ENCODE peak calls at places on chromosomes 2 and 18, in five cellular contexts. B, O, R, Z and U are unnamed samples.

GRCh38 chr2:3610415-3610814 is 15.5 kb downstream of the COLEC11 start:
- DNase-seq in B (no peak), R (no peak), Z (no peak), O (no peak), U (no peak)

GRCh38 chr18:23204589-23205235 is 69.4 kb downstream of the CABLES1 start:
- DNase-seq in O (no peak), Z (no peak), B (no peak), R (no peak), U (no peak)

GRCh38 chr2:32553829-32554432 is 73.9 kb upstream of the TTC27 start:
- DNase-seq in R (no peak), Z (no peak), O (no peak), B (peak), U (peak)

GRCh38 chr18:10965104-10965503 is 184.3 kb downstream of the PIEZO2 start:
- DNase-seq in B (no peak), Z (no peak), R (no peak), O (no peak), U (no peak)

GRCh38 chr2:30721241-30721640 is 86.0 kb downstream of the CAPN13 start:
- DNase-seq in B (no peak), O (no peak), Z (no peak), R (no peak), U (no peak)

GRCh38 chr2:235709969-235710879 is 216.4 kb downstream of the AGAP1 start:
- DNase-seq in B (no peak), Z (no peak), R (no peak), O (no peak), U (no peak)

GRCh38 chr2:212548459-212548815 is 9.8 kb upstream of the ERBB4 start:
- DNase-seq in R (no peak), O (no peak), Z (peak), B (no peak), U (no peak)

GRCh38 chr18:72140007-72140406 is 404.1 kb downstream of the CBLN2 start:
- DNase-seq in O (no peak), R (no peak), Z (no peak), B (no peak), U (no peak)

GRCh38 chr2:133241231-133241575 is 327.1 kb downstream of the NCKAP5 start:
- DNase-seq in Z (no peak), O (no peak), B (no peak), R (no peak), U (no peak)

GRCh38 chr2:134104754-134105153 is 149.1 kb upstream of the MGAT5 start:
- DNase-seq in O (no peak), B (no peak), Z (no peak), R (no peak), U (no peak)

GRCh38 chr18:57353137-57353939 is 981 bp downstream of the ST8SIA3 start:
- DNase-seq in O (no peak), R (no peak), Z (peak), B (no peak), U (no peak)

GRCh38 chr2:229445501-229446294 is 174.6 kb upstream of the PID1 start:
- DNase-seq in Z (peak), R (no peak), O (no peak), B (no peak), U (no peak)

GRCh38 chr2:119158563-119159347 is at the start of gene C1QL2:
- DNase-seq in R (no peak), Z (no peak), B (no peak), O (no peak), U (peak)

GRCh38 chr18:7982216-7982615 is 415.1 kb downstream of the PTPRM start:
- DNase-seq in O (no peak), Z (no peak), R (no peak), B (no peak), U (no peak)

GRCh38 chr2:86314125-86314524 is 23.3 kb downstream of the REEP1 start:
- DNase-seq in Z (no peak), B (no peak), R (no peak), O (no peak), U (no peak)

GRCh38 chr2:23900133-23900926 is 26.6 kb downstream of the ATAD2B start:
- DNase-seq in O (no peak), B (peak), R (no peak), Z (no peak), U (peak)

GRCh38 chr2:47079515-47080412 is 75.3 kb downstream of the STPG4 start:
- DNase-seq in O (no peak), Z (peak), R (no peak), B (no peak), U (no peak)

GRCh38 chr18:73741946-73742345 is 405.7 kb downstream of the FBXO15 start:
- DNase-seq in B (no peak), Z (no peak), R (no peak), O (no peak), U (no peak)

GRCh38 chr2:96806468-96807126 is 9.5 kb upstream of the CNNM3 start:
- DNase-seq in B (no peak), O (no peak), Z (peak), R (no peak), U (no peak)

GRCh38 chr2:145421841-145422240 is 901.9 kb upstream of the ZEB2 start:
- DNase-seq in O (no peak), Z (no peak), R (no peak), B (no peak), U (no peak)

GRCh38 chr2:128036748-128037607 is 9.1 kb upstream of the SAP130 start:
- DNase-seq in Z (no peak), O (no peak), B (no peak), R (no peak), U (no peak)

GRCh38 chr18:62881509-62882016 is 166.2 kb downstream of the PHLPP1 start:
- DNase-seq in Z (peak), R (no peak), B (peak), O (no peak), U (peak)

GRCh38 chr2:169828141-169828811 is 1.0 kb downstream of the UBR3 start:
- DNase-seq in R (peak), Z (peak), B (peak), O (no peak), U (peak)
- TF ChIP-seq POLR2A in R (no peak), Z (no peak), B (no peak), O (no peak), U (peak)

DNA sequence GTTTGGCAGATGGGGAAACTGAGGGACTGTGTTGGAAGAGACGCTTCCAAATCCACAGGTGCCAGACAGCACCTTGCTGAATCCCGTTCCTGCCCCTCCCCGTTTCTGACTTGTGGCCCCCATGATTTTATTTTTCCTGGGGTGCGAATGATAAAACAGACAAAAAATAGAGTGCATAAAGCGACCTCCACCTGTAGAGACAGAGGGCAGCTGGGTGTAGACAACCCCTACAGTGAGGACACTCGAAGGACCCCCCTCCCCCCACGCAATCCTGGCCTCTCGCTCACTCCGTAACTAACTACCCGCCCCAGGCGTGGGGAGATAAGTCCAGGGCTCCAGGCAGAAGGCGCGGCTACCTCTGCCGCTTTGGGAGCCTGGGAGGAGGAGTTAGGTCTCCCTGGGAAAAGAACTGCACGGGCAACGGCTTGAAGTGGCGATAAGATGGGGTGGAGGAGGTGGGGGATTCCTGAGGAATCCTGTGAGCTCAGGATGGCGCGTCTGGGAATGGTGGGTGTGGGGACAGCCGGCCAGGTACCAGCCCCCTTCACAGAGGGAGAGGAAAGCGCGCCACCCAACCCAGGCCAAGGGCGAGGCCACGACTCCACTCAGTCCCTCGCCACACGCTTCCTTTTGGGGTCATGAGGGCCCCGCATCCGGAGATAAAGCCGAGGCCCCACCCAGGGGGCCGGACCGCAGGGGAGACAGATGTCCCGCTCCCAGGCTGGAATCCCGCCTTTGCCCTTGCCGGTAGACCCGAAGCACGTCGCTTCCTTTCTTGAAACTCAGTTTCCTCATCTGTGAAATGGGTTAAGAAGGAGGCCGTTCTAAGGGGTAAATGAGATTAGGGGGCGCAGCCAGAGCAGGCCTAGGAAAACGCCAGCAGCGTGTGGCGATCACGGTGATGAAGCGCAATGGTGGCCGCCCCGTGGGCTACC is 1.9 kb upstream of the CTDSP1 start:
- DNase-seq in O (peak), R (peak), B (peak), Z (peak), U (peak)
- TF ChIP-seq POLR2A in O (peak), R (no peak), B (no peak), Z (peak), U (peak)

DNA sequence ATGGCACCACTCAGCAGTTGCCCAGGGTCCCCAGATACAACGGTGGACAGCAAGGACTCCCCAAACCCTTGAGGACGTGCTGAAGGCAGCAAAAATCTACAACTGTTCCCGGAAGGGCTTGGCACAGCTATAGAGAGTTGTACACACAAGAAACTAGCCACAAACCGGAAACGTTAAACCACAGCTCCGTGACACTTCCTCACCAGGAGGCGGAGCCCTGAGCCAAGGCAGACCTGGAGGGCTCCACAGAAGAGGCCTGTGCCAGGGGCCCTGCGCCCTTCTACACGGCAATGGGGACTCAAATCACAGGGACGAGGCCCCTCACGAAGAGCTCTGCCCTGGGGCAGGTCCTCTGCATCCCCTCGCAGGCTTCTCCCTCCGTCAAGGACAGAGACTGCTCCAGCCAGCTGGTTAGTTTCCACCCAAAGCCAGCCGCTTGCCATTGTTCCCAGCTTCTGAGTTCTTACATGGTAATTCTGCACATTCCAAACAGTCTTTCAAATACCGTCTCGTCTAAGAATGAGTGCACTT is 133.3 kb downstream of the HDAC4 start:
- DNase-seq in Z (peak), R (peak), O (peak), B (peak), U (peak)
- TF ChIP-seq POLR2A in Z (no peak), R (no peak), O (peak), B (no peak), U (peak)

DNA sequence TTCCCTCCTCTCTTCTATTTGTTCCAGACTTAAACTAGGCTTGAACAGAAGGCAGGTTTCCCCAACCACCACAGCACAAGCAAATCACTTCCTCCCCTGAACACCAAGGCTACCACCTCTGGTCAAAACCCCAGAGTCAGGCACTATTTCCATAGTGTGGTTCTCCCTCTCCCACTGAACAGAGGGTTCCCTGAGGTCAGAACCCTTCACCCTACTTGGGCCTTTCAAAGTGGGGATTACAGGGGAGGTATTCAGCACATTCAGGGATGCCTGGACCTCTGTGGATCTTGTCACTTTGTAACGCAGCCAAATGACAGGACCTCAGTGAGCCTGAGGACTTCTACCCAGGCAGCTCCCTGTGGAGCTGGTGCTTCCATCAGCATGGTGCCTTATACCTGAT is 88.7 kb downstream of the TNS1 start:
- DNase-seq in R (no peak), O (no peak), Z (no peak), B (no peak), U (no peak)
- TF ChIP-seq POLR2A in R (no peak), O (no peak), Z (no peak), B (no peak), U (no peak)